ENCODE peak calls at places on chromosomes 11 and 22, in six cellular contexts. One of them, this sample, is unnamed.

GRCh38 chr11:123640029-123640428 is 14.4 kb downstream of the SCN3B start:
- DNase-seq in uterus: no peak
- DNase-seq in H1: no peak
- DNase-seq in H54: no peak
- DNase-seq in stomach: no peak
- DNase-seq in erythroblast: no peak
- DNase-seq in this sample: no peak

GRCh38 chr11:117201906-117202305 is 2.7 kb downstream of the TAGLN start:
- DNase-seq in uterus: no peak
- DNase-seq in H1: no peak
- DNase-seq in H54: no peak
- DNase-seq in stomach: no peak
- DNase-seq in erythroblast: no peak
- DNase-seq in this sample: no peak

GRCh38 chr11:124315052-124315451 is 1.3 kb upstream of the OR8D1 start:
- DNase-seq in uterus: no peak
- DNase-seq in H1: no peak
- DNase-seq in H54: no peak
- DNase-seq in stomach: no peak
- DNase-seq in erythroblast: no peak
- DNase-seq in this sample: no peak

GRCh38 chr22:42780070-42780540 is 59.4 kb upstream of the A4GALT start:
- DNase-seq in uterus: no peak
- DNase-seq in H1: peak; percentile 39
- DNase-seq in H54: peak; percentile 40
- DNase-seq in stomach: peak; percentile 51
- DNase-seq in erythroblast: peak; percentile 85
- DNase-seq in this sample: no peak

GRCh38 chr11:4068962-4069361 is 25.6 kb upstream of the RRM1 start:
- DNase-seq in uterus: no peak
- DNase-seq in H1: no peak
- DNase-seq in H54: no peak
- DNase-seq in stomach: no peak
- DNase-seq in erythroblast: no peak
- DNase-seq in this sample: no peak

GRCh38 chr11:69905611-69906452 is 86.6 kb upstream of the FGF3 start:
- DNase-seq in uterus: no peak
- DNase-seq in H1: no peak
- DNase-seq in H54: no peak
- DNase-seq in stomach: peak; percentile 49
- DNase-seq in erythroblast: peak; percentile 95
- DNase-seq in this sample: no peak

GRCh38 chr22:47203554-47203991 is 441.1 kb downstream of the TBC1D22A start:
- DNase-seq in uterus: no peak
- DNase-seq in H1: no peak
- DNase-seq in H54: no peak
- DNase-seq in stomach: peak; percentile 22
- DNase-seq in erythroblast: no peak
- DNase-seq in this sample: no peak

GRCh38 chr11:876550-876949 is 33.9 kb downstream of the TSPAN4 start:
- DNase-seq in uterus: no peak
- DNase-seq in H1: no peak
- DNase-seq in H54: no peak
- DNase-seq in stomach: no peak
- DNase-seq in erythroblast: no peak
- DNase-seq in this sample: no peak

GRCh38 chr11:28481673-28482480 is 373.7 kb downstream of the METTL15 start:
- DNase-seq in uterus: no peak
- DNase-seq in H1: no peak
- DNase-seq in H54: no peak
- DNase-seq in stomach: no peak
- DNase-seq in erythroblast: no peak
- DNase-seq in this sample: no peak

GRCh38 chr11:85821636-85822035 is 10.7 kb upstream of the SYTL2 start:
- DNase-seq in uterus: no peak
- DNase-seq in H1: no peak
- DNase-seq in H54: no peak
- DNase-seq in stomach: peak; percentile 57
- DNase-seq in erythroblast: no peak
- DNase-seq in this sample: no peak

GRCh38 chr11:118194835-118195627 is 18.6 kb upstream of the SCN2B start:
- DNase-seq in uterus: peak; percentile 82
- DNase-seq in H1: no peak
- DNase-seq in H54: peak; percentile 30
- DNase-seq in stomach: peak; percentile 94
- DNase-seq in erythroblast: no peak
- DNase-seq in this sample: no peak

GRCh38 chr11:108609681-108610080 is 16.1 kb upstream of the EXPH5 start:
- DNase-seq in uterus: no peak
- DNase-seq in H1: no peak
- DNase-seq in H54: no peak
- DNase-seq in stomach: no peak
- DNase-seq in erythroblast: no peak
- DNase-seq in this sample: no peak

GRCh38 chr11:1831338-1832180 is 3.2 kb upstream of the SYT8 start:
- DNase-seq in uterus: peak; percentile 11
- DNase-seq in H1: no peak
- DNase-seq in H54: no peak
- DNase-seq in stomach: no peak
- DNase-seq in erythroblast: no peak
- DNase-seq in this sample: peak; percentile 22

GRCh38 chr22:17924735-17925727 is 99.3 kb downstream of the MICAL3 start:
- DNase-seq in uterus: no peak
- DNase-seq in H1: no peak
- DNase-seq in H54: no peak
- DNase-seq in stomach: peak; percentile 60
- DNase-seq in erythroblast: no peak
- DNase-seq in this sample: no peak

GRCh38 chr11:134515081-134515960 is 103.3 kb upstream of the B3GAT1 start:
- DNase-seq in uterus: no peak
- DNase-seq in H1: no peak
- DNase-seq in H54: no peak
- DNase-seq in stomach: peak; percentile 16
- DNase-seq in erythroblast: no peak
- DNase-seq in this sample: no peak

GRCh38 chr22:24035296-24035695 is 24.2 kb downstream of the CABIN1 start:
- DNase-seq in uterus: no peak
- DNase-seq in H1: no peak
- DNase-seq in H54: no peak
- DNase-seq in stomach: peak; percentile 10
- DNase-seq in erythroblast: no peak
- DNase-seq in this sample: no peak

GRCh38 chr11:31499576-31500178 is 9.7 kb downstream of the IMMP1L start:
- DNase-seq in uterus: no peak
- DNase-seq in H1: no peak
- DNase-seq in H54: no peak
- DNase-seq in stomach: no peak
- DNase-seq in erythroblast: no peak
- DNase-seq in this sample: no peak

GRCh38 chr11:70433966-70434812 is 35.9 kb downstream of the CTTN start:
- DNase-seq in uterus: no peak
- DNase-seq in H1: no peak
- DNase-seq in H54: no peak
- DNase-seq in stomach: no peak
- DNase-seq in erythroblast: no peak
- DNase-seq in this sample: no peak

GRCh38 chr22:47293368-47294221 is 531.1 kb downstream of the TBC1D22A start:
- DNase-seq in uterus: peak; percentile 1
- DNase-seq in H1: no peak
- DNase-seq in H54: no peak
- DNase-seq in stomach: no peak
- DNase-seq in erythroblast: no peak
- DNase-seq in this sample: no peak

GRCh38 chr22:33639588-33640254 is 280.6 kb downstream of the LARGE1 start:
- DNase-seq in uterus: no peak
- DNase-seq in H1: no peak
- DNase-seq in H54: no peak
- DNase-seq in stomach: no peak
- DNase-seq in erythroblast: no peak
- DNase-seq in this sample: no peak

GRCh38 chr11:31442086-31442485 is 67.3 kb downstream of the IMMP1L start:
- DNase-seq in uterus: no peak
- DNase-seq in H1: no peak
- DNase-seq in H54: no peak
- DNase-seq in stomach: no peak
- DNase-seq in erythroblast: no peak
- DNase-seq in this sample: no peak

GRCh38 chr22:47623056-47623739 is 860.7 kb downstream of the TBC1D22A start:
- DNase-seq in uterus: no peak
- DNase-seq in H1: no peak
- DNase-seq in H54: no peak
- DNase-seq in stomach: no peak
- DNase-seq in erythroblast: no peak
- DNase-seq in this sample: no peak

GRCh38 chr22:49727191-49727880 is 100.3 kb downstream of the BRD1 start:
- DNase-seq in uterus: no peak
- DNase-seq in H1: no peak
- DNase-seq in H54: no peak
- DNase-seq in stomach: no peak
- DNase-seq in erythroblast: no peak
- DNase-seq in this sample: no peak

GRCh38 chr11:70460111-70460510 is 61.8 kb downstream of the CTTN start:
- DNase-seq in uterus: no peak
- DNase-seq in H1: no peak
- DNase-seq in H54: no peak
- DNase-seq in stomach: no peak
- DNase-seq in erythroblast: no peak
- DNase-seq in this sample: no peak

GRCh38 chr11:120601566-120601965 is 90.0 kb downstream of the GRIK4 start:
- DNase-seq in uterus: no peak
- DNase-seq in H1: no peak
- DNase-seq in H54: no peak
- DNase-seq in stomach: no peak
- DNase-seq in erythroblast: no peak
- DNase-seq in this sample: no peak

GRCh38 chr11:2591805-2592204 is 108.0 kb downstream of the KCNQ1OT1 start:
- DNase-seq in uterus: no peak
- DNase-seq in H1: no peak
- DNase-seq in H54: no peak
- DNase-seq in stomach: no peak
- DNase-seq in erythroblast: no peak
- DNase-seq in this sample: peak; percentile 2

GRCh38 chr22:26722159-26722558 is 64.8 kb downstream of the MIAT start:
- DNase-seq in uterus: no peak
- DNase-seq in H1: no peak
- DNase-seq in H54: no peak
- DNase-seq in stomach: no peak
- DNase-seq in erythroblast: no peak
- DNase-seq in this sample: no peak

GRCh38 chr11:36060926-36061325 is 117.1 kb downstream of the LDLRAD3 start:
- DNase-seq in uterus: no peak
- DNase-seq in H1: no peak
- DNase-seq in H54: no peak
- DNase-seq in stomach: no peak
- DNase-seq in erythroblast: no peak
- DNase-seq in this sample: no peak

GRCh38 chr11:73972620-73973449 is 9.8 kb downstream of the UCP2 start:
- DNase-seq in uterus: no peak
- DNase-seq in H1: no peak
- DNase-seq in H54: no peak
- DNase-seq in stomach: no peak
- DNase-seq in erythroblast: peak; percentile 21
- DNase-seq in this sample: no peak

GRCh38 chr11:61974766-61975631 is 7.6 kb upstream of the FTH1 start:
- DNase-seq in uterus: no peak
- DNase-seq in H1: no peak
- DNase-seq in H54: no peak
- DNase-seq in stomach: peak; percentile 80
- DNase-seq in erythroblast: no peak
- DNase-seq in this sample: no peak
- TF ChIP-seq POLR2A in uterus: no peak
- TF ChIP-seq POLR2A in H1: no peak
- TF ChIP-seq POLR2A in H54: no peak
- TF ChIP-seq POLR2A in stomach: no peak
- TF ChIP-seq POLR2A in erythroblast: no peak
- TF ChIP-seq POLR2A in this sample: no peak

GRCh38 chr22:20116951-20117645 is at the start of gene TRMT2A:
- DNase-seq in uterus: peak; percentile 99
- DNase-seq in H1: peak; percentile 92
- DNase-seq in H54: peak; percentile 87
- DNase-seq in stomach: peak; percentile 99
- DNase-seq in erythroblast: peak; percentile 99
- DNase-seq in this sample: peak; percentile 99
- TF ChIP-seq POLR2A in uterus: peak; percentile 68
- TF ChIP-seq POLR2A in H1: peak; percentile 22
- TF ChIP-seq POLR2A in H54: peak; percentile 19
- TF ChIP-seq POLR2A in stomach: no peak
- TF ChIP-seq POLR2A in erythroblast: peak; percentile 68
- TF ChIP-seq POLR2A in this sample: peak; percentile 49

GRCh38 chr11:6747097-6747662 is 24.6 kb downstream of the OR2AG2 start:
- DNase-seq in uterus: no peak
- DNase-seq in H1: no peak
- DNase-seq in H54: no peak
- DNase-seq in stomach: no peak
- DNase-seq in erythroblast: peak; percentile 17
- DNase-seq in this sample: no peak

GRCh38 chr11:6745018-6745417 is 26.8 kb downstream of the OR2AG2 start:
- DNase-seq in uterus: no peak
- DNase-seq in H1: no peak
- DNase-seq in H54: no peak
- DNase-seq in stomach: no peak
- DNase-seq in erythroblast: no peak
- DNase-seq in this sample: no peak

GRCh38 chr11:6745465-6746015 is 26.2 kb downstream of the OR2AG2 start:
- DNase-seq in uterus: no peak
- DNase-seq in H1: no peak
- DNase-seq in H54: no peak
- DNase-seq in stomach: no peak
- DNase-seq in erythroblast: peak; percentile 17
- DNase-seq in this sample: no peak

GRCh38 chr11:6746626-6747025 is 25.1 kb downstream of the OR2AG2 start:
- DNase-seq in uterus: no peak
- DNase-seq in H1: no peak
- DNase-seq in H54: no peak
- DNase-seq in stomach: no peak
- DNase-seq in erythroblast: no peak
- DNase-seq in this sample: no peak

GRCh38 chr11:6746086-6746618 is 25.6 kb downstream of the OR2AG2 start:
- DNase-seq in uterus: no peak
- DNase-seq in H1: no peak
- DNase-seq in H54: no peak
- DNase-seq in stomach: peak; percentile 28
- DNase-seq in erythroblast: no peak
- DNase-seq in this sample: peak; percentile 19
- TF ChIP-seq POLR2A in uterus: no peak
- TF ChIP-seq POLR2A in H1: no peak
- TF ChIP-seq POLR2A in H54: no peak
- TF ChIP-seq POLR2A in stomach: no peak
- TF ChIP-seq POLR2A in erythroblast: no peak
- TF ChIP-seq POLR2A in this sample: peak; percentile 93

DNA sequence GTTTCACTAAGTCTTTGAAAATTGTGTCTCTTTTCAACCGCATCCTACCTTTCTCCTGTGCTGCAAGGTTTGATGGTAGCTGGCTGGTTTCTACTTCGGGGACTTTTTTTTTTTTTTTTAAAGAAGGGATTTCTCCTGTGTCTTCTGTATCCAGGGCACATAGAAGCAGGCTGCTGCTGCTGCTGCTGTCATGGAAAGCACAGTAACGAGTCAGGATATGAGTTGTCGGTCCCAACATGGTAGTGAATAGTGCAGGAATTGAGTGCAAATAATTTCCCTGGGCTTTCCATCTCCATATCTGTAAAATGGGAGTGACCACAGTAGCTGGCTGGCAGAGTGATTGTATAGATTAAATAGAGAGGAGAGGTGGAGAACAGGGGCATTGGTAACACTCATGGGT is 118.3 kb upstream of the NAV2 start:
- DNase-seq in uterus: no peak
- DNase-seq in H1: no peak
- DNase-seq in H54: no peak
- DNase-seq in stomach: no peak
- DNase-seq in erythroblast: no peak
- DNase-seq in this sample: no peak
- TF ChIP-seq POLR2A in uterus: no peak
- TF ChIP-seq POLR2A in H1: no peak
- TF ChIP-seq POLR2A in H54: no peak
- TF ChIP-seq POLR2A in stomach: no peak
- TF ChIP-seq POLR2A in erythroblast: no peak
- TF ChIP-seq POLR2A in this sample: no peak

This sample was measured in GM12892.